ENCODE peak calls at places on chromosome 4, in ten cellular contexts. J is CD8-positive, alpha-beta T cell; L is prostate gland; O is mesenchymal stem cell; H is heart left ventricle; C is pancreas; S is kidney; Y is upper lobe of right lung; I is AG04450; G is neuronal stem cell. V is an unnamed sample.
A peak's percentile ranks its signal among the peaks of the same experiment; 100 is the strongest.

GRCh38 chr4:16967722-16968121 is 69.3 kb upstream of the LDB2 start:
- DNase-seq in C (no peak), S (peak; percentile 78), G (no peak), J (no peak), I (no peak), O (no peak), Y (no peak), L (no peak), H (peak; percentile 51), V (no peak)

GRCh38 chr4:159983080-159983479 is 880.2 kb downstream of the RAPGEF2 start:
- DNase-seq in C (no peak), J (no peak), L (no peak), O (no peak), G (no peak), I (no peak), Y (no peak), H (no peak), S (no peak), V (no peak)

GRCh38 chr4:53804719-53805118 is 213.4 kb upstream of the LNX1 start:
- DNase-seq in L (peak; percentile 41), G (no peak), H (peak; percentile 32), J (no peak), C (peak; percentile 56), I (no peak), Y (peak; percentile 68), O (no peak), S (no peak), V (peak; percentile 39)

GRCh38 chr4:114267976-114268375 is 288.5 kb upstream of the ARSJ start:
- DNase-seq in H (no peak), Y (no peak), S (no peak), J (no peak), G (no peak), O (no peak), C (no peak), I (no peak), L (no peak), V (no peak)

GRCh38 chr4:131488772-131489171 is 1660.3 kb upstream of the PCDH10 start:
- DNase-seq in C (no peak), S (no peak), O (peak; percentile 66), G (no peak), J (no peak), L (no peak), H (no peak), I (no peak), Y (no peak), V (no peak)

GRCh38 chr4:58734030-58734673 is 1624.0 kb upstream of the IGFBP7 start:
- DNase-seq in L (no peak), G (no peak), S (no peak), O (peak; percentile 54), H (no peak), J (no peak), Y (no peak), I (no peak), C (no peak), V (no peak)

GRCh38 chr4:168551211-168551610 is 54.4 kb downstream of the PALLD start:
- DNase-seq in J (no peak), L (no peak), Y (no peak), O (no peak), S (no peak), C (no peak), H (no peak), I (peak; percentile 55), G (no peak), V (no peak)

GRCh38 chr4:74671074-74671698 is 123.1 kb downstream of the BTC start:
- DNase-seq in Y (no peak), G (peak; percentile 45), O (peak; percentile 74), H (no peak), C (no peak), L (no peak), S (no peak), I (peak; percentile 43), J (peak; percentile 29), V (no peak)

GRCh38 chr4:89001647-89002518 is 55.1 kb downstream of the FAM13A start:
- DNase-seq in J (no peak), I (no peak), S (no peak), L (no peak), G (no peak), O (peak; percentile 37), C (no peak), H (no peak), Y (no peak), V (no peak)

GRCh38 chr4:85854543-85854942 is 379.6 kb downstream of the ARHGAP24 start:
- DNase-seq in I (no peak), C (no peak), L (no peak), O (no peak), Y (no peak), H (no peak), S (no peak), J (no peak), G (no peak), V (no peak)

GRCh38 chr4:141721174-141721573 is 84.8 kb downstream of the IL15 start:
- DNase-seq in J (no peak), L (no peak), G (no peak), S (no peak), O (no peak), H (no peak), I (no peak), C (no peak), Y (no peak), V (no peak)

GRCh38 chr4:64251779-64252178 is 157.5 kb downstream of the TECRL start:
- DNase-seq in O (no peak), H (no peak), Y (no peak), I (no peak), S (no peak), C (no peak), J (no peak), G (no peak), L (no peak), V (no peak)

GRCh38 chr4:40409835-40410234 is 74.7 kb downstream of the CHRNA9 start:
- DNase-seq in J (no peak), H (no peak), S (no peak), O (peak; percentile 65), G (no peak), C (no peak), L (no peak), Y (no peak), I (no peak), V (no peak)

GRCh38 chr4:110567266-110567665 is 55.6 kb downstream of the PITX2 start:
- DNase-seq in S (no peak), J (no peak), Y (no peak), O (no peak), G (no peak), C (no peak), I (no peak), H (no peak), L (no peak), V (no peak)

GRCh38 chr4:129218355-129218754 is 122.4 kb downstream of the C4orf33 start:
- DNase-seq in H (peak; percentile 22), J (no peak), I (no peak), O (peak; percentile 31), Y (no peak), C (no peak), G (peak; percentile 5), L (no peak), S (no peak), V (no peak)

GRCh38 chr4:182126567-182126966 is 116.6 kb upstream of the TENM3 start:
- DNase-seq in I (no peak), C (no peak), J (no peak), S (no peak), O (no peak), G (no peak), L (no peak), H (no peak), Y (no peak), V (no peak)

GRCh38 chr4:4338632-4339031 is 48.3 kb upstream of the NSG1 start:
- DNase-seq in Y (no peak), O (no peak), I (no peak), S (no peak), G (no peak), H (no peak), L (no peak), J (no peak), C (no peak), V (no peak)

GRCh38 chr4:102759835-102760644 is 728 bp downstream of the MANBA start:
- DNase-seq in H (no peak), J (peak; percentile 20), G (peak; percentile 6), C (no peak), L (peak; percentile 15), S (no peak), Y (no peak), I (no peak), O (peak; percentile 90), V (no peak)
- H3K4me3 ChIP-seq in H (peak overlapping the region; percentile 79), J (peak overlapping the region; percentile 88), G (peak overlapping the region; percentile 98), C (peak overlapping the region; percentile 88), L (peak overlapping the region; percentile 84), S (peak overlapping the region; percentile 91), Y (peak overlapping the region; percentile 93), I (peak overlapping the region; percentile 92), O (peak overlapping the region; percentile 94), V (peak overlapping the region; percentile 72)

DNA sequence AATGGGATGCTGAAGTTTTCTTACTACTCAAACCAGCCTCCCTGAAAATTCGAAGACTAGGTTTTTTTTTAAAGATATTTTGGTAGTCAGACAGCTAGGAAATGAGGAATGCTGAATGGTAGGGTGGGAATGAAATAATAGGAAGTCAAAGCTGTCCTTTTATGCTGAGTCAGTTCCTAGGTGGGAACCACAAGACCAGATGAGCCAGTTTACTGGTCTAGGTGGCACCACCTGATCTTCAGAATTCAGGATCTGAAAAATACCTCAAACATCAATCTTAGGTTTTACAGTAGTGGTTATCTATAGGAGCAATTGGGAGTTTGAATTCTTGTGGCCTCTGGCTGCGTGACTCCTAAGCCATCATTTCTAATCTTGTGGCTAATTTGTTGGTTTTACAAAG is 183.1 kb upstream of the GALNT7 start:
- DNase-seq in G (no peak), Y (no peak), J (no peak), L (no peak), O (no peak), S (no peak), C (no peak), H (no peak), I (no peak), V (no peak)
- H3K27ac ChIP-seq in G (no peak overlapping the region), Y (no peak overlapping the region), J (no peak overlapping the region), L (no peak overlapping the region), O (no peak overlapping the region), S (no peak overlapping the region), C (no peak overlapping the region), H (no peak overlapping the region), I (no peak overlapping the region), V (no peak overlapping the region)

DNA sequence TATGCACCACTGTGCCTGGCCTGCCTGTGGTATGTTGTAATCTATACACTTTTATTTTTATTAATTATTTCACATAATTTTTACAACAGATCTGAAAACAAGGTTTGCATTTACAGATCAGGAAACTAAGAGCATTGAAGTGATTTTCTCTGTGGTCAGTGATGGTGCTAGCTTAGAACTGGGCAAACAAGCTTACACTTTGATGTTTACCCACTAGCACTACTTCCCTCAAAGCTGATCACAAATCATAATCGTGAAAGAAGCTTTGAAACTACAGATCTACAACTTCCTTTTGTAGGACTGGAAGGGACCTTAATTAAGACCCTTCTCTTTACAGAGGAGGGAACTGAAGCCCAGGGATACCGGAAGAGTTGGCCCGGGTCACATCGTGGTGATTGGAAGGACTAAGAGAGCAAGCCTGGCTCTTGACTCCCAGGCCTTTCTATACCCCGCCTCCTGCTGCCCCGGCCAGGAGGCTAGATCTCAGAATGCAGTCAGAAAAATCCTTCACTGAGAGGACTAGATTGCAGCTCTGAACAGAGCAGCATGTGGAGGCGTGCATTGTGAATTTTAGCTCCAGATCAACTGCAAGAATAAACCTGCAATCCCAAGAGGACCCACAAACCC is 93.7 kb upstream of the ZNF827 start:
- DNase-seq in O (no peak), C (no peak), L (no peak), G (no peak), S (no peak), I (no peak), H (no peak), J (no peak), Y (no peak), V (no peak)
- H3K4me3 ChIP-seq in O (no peak overlapping the region), C (no peak overlapping the region), L (no peak overlapping the region), G (no peak overlapping the region), S (no peak overlapping the region), I (no peak overlapping the region), H (no peak overlapping the region), J (no peak overlapping the region), Y (no peak overlapping the region), V (no peak overlapping the region)

GRCh38 chr4:118729287-118730286 is 44.4 kb downstream of the METTL14 start:
- DNase-seq in G (no peak), H (no peak), I (peak; percentile 68), S (no peak), C (no peak), Y (no peak), O (peak; percentile 86), L (no peak), J (no peak), V (no peak)
- H3K27ac ChIP-seq in G (no peak overlapping the region), H (no peak overlapping the region), I (peak overlapping the region; percentile 67), S (no peak overlapping the region), C (no peak overlapping the region), Y (no peak overlapping the region), O (peak overlapping the region; percentile 30), L (no peak overlapping the region), J (peak overlapping the region; percentile 1), V (no peak overlapping the region)

V was measured in left lung.